ENCODE peak calls at places on chromosomes 6 and 20, in seven cellular contexts. G is astrocyte; U is ovary; P is right lobe of liver; M is Panc1; O is CD8-positive, alpha-beta T cell; J is heart left ventricle. F is an unnamed sample.

GRCh38 chr6:108914235-108915022 is 66.2 kb downstream of the ARMC2 start:
- DNase-seq in G (no peak), U (no peak), P (no peak), M (no peak), O (peak; percentile 17), J (no peak), F (peak; percentile 52)

GRCh38 chr6:35736293-35736894 is 438 bp upstream of the ARMC12 start:
- DNase-seq in G (no peak), U (peak; percentile 79), P (peak; percentile 70), M (no peak), O (peak; percentile 82), J (peak; percentile 75), F (peak; percentile 88)

GRCh38 chr6:157283900-157284737 is 39.2 kb downstream of the TMEM242 start:
- DNase-seq in G (no peak), U (no peak), P (no peak), M (no peak), O (no peak), J (no peak), F (no peak)

GRCh38 chr6:110125361-110125760 is 54.1 kb downstream of the WASF1 start:
- DNase-seq in G (no peak), U (no peak), P (no peak), M (no peak), O (no peak), J (no peak), F (no peak)

GRCh38 chr6:99780556-99780885 is 173.9 kb downstream of the PRDM13 start:
- DNase-seq in G (no peak), U (no peak), P (no peak), M (no peak), O (no peak), J (no peak), F (no peak)

GRCh38 chr20:5766085-5766764 is 16.0 kb downstream of the SHLD1 start:
- DNase-seq in G (no peak), U (peak; percentile 32), P (peak; percentile 69), M (no peak), O (no peak), J (peak; percentile 33), F (no peak)

GRCh38 chr20:4014031-4014474 is 1.3 kb downstream of the RNF24 start:
- DNase-seq in G (peak; percentile 70), U (peak; percentile 21), P (no peak), M (peak; percentile 61), O (no peak), J (no peak), F (peak; percentile 53)

GRCh38 chr20:25750765-25751696 is 54.4 kb upstream of the ZNF337 start:
- DNase-seq in G (no peak), U (peak; percentile 58), P (peak; percentile 76), M (peak; percentile 7), O (peak; percentile 42), J (peak; percentile 58), F (no peak)

GRCh38 chr6:12899080-12899815 is 182.7 kb downstream of the PHACTR1 start:
- DNase-seq in G (no peak), U (no peak), P (no peak), M (no peak), O (no peak), J (no peak), F (no peak)

GRCh38 chr20:44742304-44743079 is 3.2 kb upstream of the KCNK15 start:
- DNase-seq in G (no peak), U (no peak), P (no peak), M (no peak), O (no peak), J (no peak), F (peak; percentile 89)

GRCh38 chr6:10962673-10963072 is 75.8 kb downstream of the SYCP2L start:
- DNase-seq in G (peak; percentile 77), U (no peak), P (no peak), M (no peak), O (no peak), J (no peak), F (no peak)

GRCh38 chr6:134477991-134478635 is 160.2 kb upstream of the SGK1 start:
- DNase-seq in G (peak; percentile 66), U (no peak), P (no peak), M (no peak), O (no peak), J (no peak), F (no peak)

GRCh38 chr20:11687546-11688292 is 230.0 kb upstream of the BTBD3 start:
- DNase-seq in G (no peak), U (no peak), P (no peak), M (no peak), O (no peak), J (no peak), F (no peak)

GRCh38 chr20:10864076-10864672 is 190.4 kb upstream of the JAG1 start:
- DNase-seq in G (peak; percentile 38), U (no peak), P (no peak), M (no peak), O (no peak), J (peak; percentile 47), F (no peak)

GRCh38 chr20:5621305-5621704 is 128.9 kb upstream of the SHLD1 start:
- DNase-seq in G (peak; percentile 64), U (no peak), P (no peak), M (no peak), O (no peak), J (no peak), F (no peak)

GRCh38 chr6:131265939-131266338 is 130.7 kb downstream of the AKAP7 start:
- DNase-seq in G (no peak), U (no peak), P (no peak), M (no peak), O (no peak), J (no peak), F (no peak)

GRCh38 chr20:9532069-9532809 is 17.8 kb downstream of the LAMP5 start:
- DNase-seq in G (no peak), U (no peak), P (no peak), M (no peak), O (no peak), J (no peak), F (no peak)

GRCh38 chr20:12110274-12110673 is 192.6 kb downstream of the BTBD3 start:
- DNase-seq in G (no peak), U (no peak), P (no peak), M (no peak), O (no peak), J (no peak), F (no peak)

GRCh38 chr6:80098392-80098791 is 8.1 kb upstream of the BCKDHB start:
- DNase-seq in G (no peak), U (no peak), P (no peak), M (no peak), O (no peak), J (no peak), F (no peak)

GRCh38 chr6:106609699-106610098 is 19.6 kb downstream of the RTN4IP1 start:
- DNase-seq in G (no peak), U (no peak), P (no peak), M (no peak), O (no peak), J (no peak), F (peak; percentile 59)

GRCh38 chr6:37058084-37058586 is 52.7 kb downstream of the FGD2 start:
- DNase-seq in G (peak; percentile 19), U (no peak), P (no peak), M (no peak), O (no peak), J (no peak), F (no peak)

GRCh38 chr6:29447670-29448069 is 8.6 kb downstream of the OR10C1 start:
- DNase-seq in G (no peak), U (no peak), P (no peak), M (no peak), O (no peak), J (no peak), F (no peak)

GRCh38 chr20:24672886-24673677 is 203.7 kb downstream of the SYNDIG1 start:
- DNase-seq in G (peak; percentile 98), U (no peak), P (no peak), M (no peak), O (no peak), J (no peak), F (no peak)

GRCh38 chr6:94733066-94733465 is 844.3 kb upstream of the MANEA start:
- DNase-seq in G (no peak), U (no peak), P (no peak), M (no peak), O (no peak), J (no peak), F (no peak)

GRCh38 chr6:335146-335545 is 42.9 kb downstream of the DUSP22 start:
- DNase-seq in G (no peak), U (no peak), P (no peak), M (no peak), O (no peak), J (no peak), F (no peak)

GRCh38 chr20:34180460-34181108 is 60.6 kb upstream of the ASIP start:
- DNase-seq in G (no peak), U (no peak), P (no peak), M (no peak), O (no peak), J (no peak), F (no peak)

GRCh38 chr6:53615633-53616449 is 49.7 kb downstream of the KLHL31 start:
- DNase-seq in G (peak; percentile 83), U (no peak), P (no peak), M (peak; percentile 95), O (no peak), J (no peak), F (no peak)

GRCh38 chr6:163394659-163395058 is 19.9 kb upstream of the QKI start:
- DNase-seq in G (no peak), U (no peak), P (no peak), M (no peak), O (no peak), J (no peak), F (no peak)

GRCh38 chr20:543369-544152 is at the start of gene CSNK2A1:
- DNase-seq in G (peak; percentile 86), U (peak; percentile 93), P (peak; percentile 96), M (peak; percentile 95), O (peak; percentile 96), J (peak; percentile 96), F (peak; percentile 96)
- TF ChIP-seq CTCF in G (no peak), U (no peak), P (no peak), M (no peak), O (no peak), J (no peak), F (no peak)

GRCh38 chr6:38499046-38499445 is 140.7 kb downstream of the BTBD9 start:
- DNase-seq in G (no peak), U (no peak), P (no peak), M (no peak), O (no peak), J (no peak), F (no peak)
- H3K27ac ChIP-seq in G (no peak overlapping the region), U (no peak overlapping the region), P (no peak overlapping the region), M (no peak overlapping the region), O (no peak overlapping the region), J (no peak overlapping the region), F (no peak overlapping the region)

GRCh38 chr20:31446084-31446819 is 5.8 kb downstream of the DEFB123 start:
- DNase-seq in G (no peak), U (no peak), P (no peak), M (no peak), O (no peak), J (no peak), F (no peak)
- H3K9me3 ChIP-seq in G (no peaks in the 10 kb centered on the region), U (no peaks in the 10 kb centered on the region), P (no peaks in the 10 kb centered on the region), M (no peaks in the 10 kb centered on the region), O (no peaks in the 10 kb centered on the region), J (no peaks in the 10 kb centered on the region), F (no peaks in the 10 kb centered on the region)

DNA sequence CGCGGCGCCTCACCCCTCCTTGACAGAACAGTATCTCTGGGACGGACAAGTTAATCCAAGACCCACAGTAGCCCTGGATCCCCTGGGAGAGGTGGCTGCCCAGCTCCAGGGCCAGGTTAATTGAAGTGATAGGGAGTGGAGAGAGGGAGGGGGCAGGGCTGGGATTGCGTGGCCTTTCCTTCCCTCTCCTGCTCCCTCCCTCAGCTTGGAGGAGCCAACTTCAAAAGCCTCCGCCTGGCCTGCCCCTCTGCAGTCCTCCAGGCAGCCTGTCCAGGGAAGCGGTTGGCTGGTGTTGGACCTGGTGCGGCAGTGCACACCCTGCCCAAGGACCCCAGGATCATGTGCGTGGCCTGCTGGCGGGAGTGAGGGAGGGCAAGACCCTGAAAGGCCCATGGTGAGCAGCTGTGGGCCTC is at the start of gene C20orf204:
- DNase-seq in G (no peak), U (no peak), P (no peak), M (no peak), O (no peak), J (no peak), F (peak; percentile 73)
- TF ChIP-seq CTCF in G (no peak), U (no peak), P (no peak), M (no peak), O (no peak), J (no peak), F (no peak)